ENCODE peak calls at places on chromosomes 7 and 10, in five cellular contexts. One of them, this sample, is unnamed.

GRCh38 chr7:112420236-112420945 is 29.9 kb upstream of the IFRD1 start:
- DNase-seq in gastrocnemius medialis: no peak
- DNase-seq in heart left ventricle: no peak
- DNase-seq in endodermal cell: no peak
- DNase-seq in GM23338: no peak
- DNase-seq in this sample: no peak

GRCh38 chr10:83654689-83655088 is 484.6 kb upstream of the GHITM start:
- DNase-seq in gastrocnemius medialis: no peak
- DNase-seq in heart left ventricle: no peak
- DNase-seq in endodermal cell: no peak
- DNase-seq in GM23338: no peak
- DNase-seq in this sample: no peak

GRCh38 chr10:60809157-60809556 is 30.9 kb downstream of the CDK1 start:
- DNase-seq in gastrocnemius medialis: no peak
- DNase-seq in heart left ventricle: no peak
- DNase-seq in endodermal cell: no peak
- DNase-seq in GM23338: no peak
- DNase-seq in this sample: no peak

GRCh38 chr7:7970113-7970619 is 1.6 kb downstream of the GLCCI1 start:
- DNase-seq in gastrocnemius medialis: no peak
- DNase-seq in heart left ventricle: no peak
- DNase-seq in endodermal cell: peak
- DNase-seq in GM23338: peak
- DNase-seq in this sample: no peak

GRCh38 chr7:26490631-26491624 is 199.3 kb downstream of the SNX10 start:
- DNase-seq in gastrocnemius medialis: peak
- DNase-seq in heart left ventricle: no peak
- DNase-seq in endodermal cell: no peak
- DNase-seq in GM23338: no peak
- DNase-seq in this sample: no peak

GRCh38 chr7:95180-95862 is 97.0 kb upstream of the FAM20C start:
- DNase-seq in gastrocnemius medialis: no peak
- DNase-seq in heart left ventricle: no peak
- DNase-seq in endodermal cell: no peak
- DNase-seq in GM23338: no peak
- DNase-seq in this sample: no peak

GRCh38 chr7:143415696-143416095 is 7.0 kb upstream of the EPHA1 start:
- DNase-seq in gastrocnemius medialis: no peak
- DNase-seq in heart left ventricle: no peak
- DNase-seq in endodermal cell: no peak
- DNase-seq in GM23338: no peak
- DNase-seq in this sample: no peak

GRCh38 chr7:149473251-149473650 is 12.4 kb upstream of the ZNF777 start:
- DNase-seq in gastrocnemius medialis: no peak
- DNase-seq in heart left ventricle: no peak
- DNase-seq in endodermal cell: no peak
- DNase-seq in GM23338: no peak
- DNase-seq in this sample: no peak

GRCh38 chr7:118245267-118246040 is 20.9 kb downstream of the ANKRD7 start:
- DNase-seq in gastrocnemius medialis: no peak
- DNase-seq in heart left ventricle: no peak
- DNase-seq in endodermal cell: no peak
- DNase-seq in GM23338: no peak
- DNase-seq in this sample: no peak

GRCh38 chr7:51328351-51328801 is 11.8 kb upstream of the COBL start:
- DNase-seq in gastrocnemius medialis: no peak
- DNase-seq in heart left ventricle: no peak
- DNase-seq in endodermal cell: peak
- DNase-seq in GM23338: no peak
- DNase-seq in this sample: no peak

GRCh38 chr10:78408671-78409472 is 375.2 kb downstream of the RPS24 start:
- DNase-seq in gastrocnemius medialis: peak
- DNase-seq in heart left ventricle: peak
- DNase-seq in endodermal cell: peak
- DNase-seq in GM23338: peak
- DNase-seq in this sample: peak

GRCh38 chr10:6513509-6513908 is 66.6 kb downstream of the PRKCQ start:
- DNase-seq in gastrocnemius medialis: no peak
- DNase-seq in heart left ventricle: no peak
- DNase-seq in endodermal cell: no peak
- DNase-seq in GM23338: no peak
- DNase-seq in this sample: no peak

GRCh38 chr10:44878704-44879530 is 32.2 kb upstream of the TMEM72 start:
- DNase-seq in gastrocnemius medialis: peak
- DNase-seq in heart left ventricle: peak
- DNase-seq in endodermal cell: peak
- DNase-seq in GM23338: peak
- DNase-seq in this sample: peak

GRCh38 chr10:66931340-66931948 is 5.6 kb downstream of the LRRTM3 start:
- DNase-seq in gastrocnemius medialis: no peak
- DNase-seq in heart left ventricle: no peak
- DNase-seq in endodermal cell: no peak
- DNase-seq in GM23338: peak
- DNase-seq in this sample: no peak

GRCh38 chr7:42489299-42489698 is 252.3 kb upstream of the GLI3 start:
- DNase-seq in gastrocnemius medialis: no peak
- DNase-seq in heart left ventricle: no peak
- DNase-seq in endodermal cell: no peak
- DNase-seq in GM23338: no peak
- DNase-seq in this sample: no peak

GRCh38 chr10:96502561-96503267 is 11.0 kb downstream of the TLL2 start:
- DNase-seq in gastrocnemius medialis: no peak
- DNase-seq in heart left ventricle: no peak
- DNase-seq in endodermal cell: no peak
- DNase-seq in GM23338: no peak
- DNase-seq in this sample: no peak

GRCh38 chr7:94382155-94382554 is 12.5 kb upstream of the COL1A2 start:
- DNase-seq in gastrocnemius medialis: no peak
- DNase-seq in heart left ventricle: no peak
- DNase-seq in endodermal cell: no peak
- DNase-seq in GM23338: no peak
- DNase-seq in this sample: no peak

GRCh38 chr7:157378390-157378789 is 41.6 kb downstream of the DNAJB6 start:
- DNase-seq in gastrocnemius medialis: no peak
- DNase-seq in heart left ventricle: no peak
- DNase-seq in endodermal cell: no peak
- DNase-seq in GM23338: no peak
- DNase-seq in this sample: no peak

GRCh38 chr7:141071260-141071854 is 2.5 kb upstream of the TMEM178B start:
- DNase-seq in gastrocnemius medialis: no peak
- DNase-seq in heart left ventricle: peak
- DNase-seq in endodermal cell: peak
- DNase-seq in GM23338: peak
- DNase-seq in this sample: no peak

GRCh38 chr7:40866601-40867000 is 731.8 kb downstream of the SUGCT start:
- DNase-seq in gastrocnemius medialis: no peak
- DNase-seq in heart left ventricle: no peak
- DNase-seq in endodermal cell: peak
- DNase-seq in GM23338: peak
- DNase-seq in this sample: no peak

GRCh38 chr10:74432841-74433594 is 282.0 kb downstream of the ADK start:
- DNase-seq in gastrocnemius medialis: no peak
- DNase-seq in heart left ventricle: no peak
- DNase-seq in endodermal cell: no peak
- DNase-seq in GM23338: no peak
- DNase-seq in this sample: no peak

GRCh38 chr7:112173214-112173905 is 32.8 kb downstream of the DOCK4 start:
- DNase-seq in gastrocnemius medialis: no peak
- DNase-seq in heart left ventricle: no peak
- DNase-seq in endodermal cell: no peak
- DNase-seq in GM23338: no peak
- DNase-seq in this sample: no peak

GRCh38 chr10:103278862-103279298 is 1.9 kb downstream of the INA start:
- DNase-seq in gastrocnemius medialis: no peak
- DNase-seq in heart left ventricle: peak
- DNase-seq in endodermal cell: peak
- DNase-seq in GM23338: peak
- DNase-seq in this sample: no peak

GRCh38 chr10:132370426-132371340 is 26.3 kb upstream of the PWWP2B start:
- DNase-seq in gastrocnemius medialis: no peak
- DNase-seq in heart left ventricle: no peak
- DNase-seq in endodermal cell: no peak
- DNase-seq in GM23338: no peak
- DNase-seq in this sample: no peak
- H3K27ac ChIP-seq in gastrocnemius medialis: no peak
- H3K27ac ChIP-seq in heart left ventricle: no peak
- H3K27ac ChIP-seq in endodermal cell: no peak
- H3K27ac ChIP-seq in GM23338: no peak
- H3K27ac ChIP-seq in this sample: no peak

GRCh38 chr10:20855398-20856038 is 41.6 kb downstream of the NEBL start:
- DNase-seq in gastrocnemius medialis: no peak
- DNase-seq in heart left ventricle: no peak
- DNase-seq in endodermal cell: no peak
- DNase-seq in GM23338: peak
- DNase-seq in this sample: no peak
- TF ChIP-seq CTCF in gastrocnemius medialis: no peak
- TF ChIP-seq CTCF in heart left ventricle: peak
- TF ChIP-seq CTCF in endodermal cell: peak
- TF ChIP-seq CTCF in GM23338: peak
- TF ChIP-seq CTCF in this sample: no peak

DNA sequence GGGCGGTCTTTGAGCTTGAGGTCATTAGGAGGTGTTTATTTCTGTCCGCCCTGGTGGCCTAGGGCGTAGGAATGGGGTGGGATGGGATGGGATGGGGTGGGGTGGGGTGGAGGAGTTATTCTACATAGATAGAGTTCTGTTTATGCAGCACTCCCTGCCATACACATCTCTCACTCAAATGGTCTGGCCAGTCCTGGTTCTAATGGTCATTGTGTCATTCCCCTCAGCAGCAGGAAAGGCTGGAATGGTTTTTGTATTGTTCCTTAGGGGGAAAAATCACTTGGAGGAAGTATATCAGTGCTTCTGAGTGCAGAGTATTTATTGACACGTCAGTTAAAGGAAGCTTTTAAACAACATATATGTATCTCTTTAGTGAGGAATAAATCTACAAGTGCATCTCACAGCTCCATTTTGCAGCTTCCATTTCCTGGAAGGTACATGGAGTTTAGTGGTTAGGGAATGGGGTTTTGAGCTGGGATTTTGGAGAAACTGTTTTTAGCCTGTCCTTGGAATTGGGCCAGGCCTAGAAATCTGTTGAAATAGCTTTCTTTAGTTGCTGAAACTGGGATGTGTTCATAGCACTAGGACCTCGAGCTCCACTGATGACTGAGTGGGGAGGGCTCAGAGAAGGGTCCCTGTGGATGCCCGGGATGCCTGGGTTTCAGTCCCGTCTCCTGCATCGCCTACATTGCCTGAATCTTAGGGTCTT is 8.3 kb downstream of the TSPAN14 start:
- DNase-seq in gastrocnemius medialis: peak
- DNase-seq in heart left ventricle: no peak
- DNase-seq in endodermal cell: no peak
- DNase-seq in GM23338: no peak
- DNase-seq in this sample: no peak
- H3K4me3 ChIP-seq in gastrocnemius medialis: peak
- H3K4me3 ChIP-seq in heart left ventricle: peak
- H3K4me3 ChIP-seq in endodermal cell: no peak
- H3K4me3 ChIP-seq in GM23338: no peak
- H3K4me3 ChIP-seq in this sample: peak

DNA sequence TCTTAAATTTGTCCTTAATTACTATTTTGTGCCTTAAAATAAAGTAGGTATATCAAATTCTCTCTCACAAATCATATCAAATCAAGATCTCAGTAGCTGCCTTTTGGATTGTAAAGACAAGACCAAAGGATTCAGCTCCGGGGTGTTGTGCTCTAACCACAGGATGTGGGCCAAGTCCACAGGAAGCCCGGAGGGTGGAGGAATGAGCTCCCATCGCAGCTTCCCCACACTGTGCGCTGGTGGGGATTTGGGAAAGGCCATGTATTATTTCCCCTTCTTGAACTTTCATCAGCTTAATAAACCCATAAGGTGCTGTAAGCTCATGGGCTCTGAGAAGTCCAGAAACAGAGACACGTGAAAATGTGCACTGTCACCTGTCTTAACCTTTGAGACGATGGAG is 241.6 kb upstream of the TCERG1L start:
- DNase-seq in gastrocnemius medialis: no peak
- DNase-seq in heart left ventricle: no peak
- DNase-seq in endodermal cell: no peak
- DNase-seq in GM23338: no peak
- DNase-seq in this sample: no peak
- H3K27ac ChIP-seq in gastrocnemius medialis: no peak
- H3K27ac ChIP-seq in heart left ventricle: no peak
- H3K27ac ChIP-seq in endodermal cell: no peak
- H3K27ac ChIP-seq in GM23338: no peak
- H3K27ac ChIP-seq in this sample: no peak

GRCh38 chr10:90286406-90286805 is 571.4 kb downstream of the HTR7 start:
- DNase-seq in gastrocnemius medialis: no peak
- DNase-seq in heart left ventricle: no peak
- DNase-seq in endodermal cell: no peak
- DNase-seq in GM23338: no peak
- DNase-seq in this sample: no peak

GRCh38 chr10:90289037-90289436 is 568.8 kb downstream of the HTR7 start:
- DNase-seq in gastrocnemius medialis: no peak
- DNase-seq in heart left ventricle: no peak
- DNase-seq in endodermal cell: no peak
- DNase-seq in GM23338: no peak
- DNase-seq in this sample: no peak

GRCh38 chr10:90293629-90294028 is 564.2 kb downstream of the HTR7 start:
- DNase-seq in gastrocnemius medialis: no peak
- DNase-seq in heart left ventricle: no peak
- DNase-seq in endodermal cell: no peak
- DNase-seq in GM23338: no peak
- DNase-seq in this sample: no peak

GRCh38 chr10:90286941-90287340 is 570.9 kb downstream of the HTR7 start:
- DNase-seq in gastrocnemius medialis: no peak
- DNase-seq in heart left ventricle: no peak
- DNase-seq in endodermal cell: no peak
- DNase-seq in GM23338: no peak
- DNase-seq in this sample: no peak

DNA sequence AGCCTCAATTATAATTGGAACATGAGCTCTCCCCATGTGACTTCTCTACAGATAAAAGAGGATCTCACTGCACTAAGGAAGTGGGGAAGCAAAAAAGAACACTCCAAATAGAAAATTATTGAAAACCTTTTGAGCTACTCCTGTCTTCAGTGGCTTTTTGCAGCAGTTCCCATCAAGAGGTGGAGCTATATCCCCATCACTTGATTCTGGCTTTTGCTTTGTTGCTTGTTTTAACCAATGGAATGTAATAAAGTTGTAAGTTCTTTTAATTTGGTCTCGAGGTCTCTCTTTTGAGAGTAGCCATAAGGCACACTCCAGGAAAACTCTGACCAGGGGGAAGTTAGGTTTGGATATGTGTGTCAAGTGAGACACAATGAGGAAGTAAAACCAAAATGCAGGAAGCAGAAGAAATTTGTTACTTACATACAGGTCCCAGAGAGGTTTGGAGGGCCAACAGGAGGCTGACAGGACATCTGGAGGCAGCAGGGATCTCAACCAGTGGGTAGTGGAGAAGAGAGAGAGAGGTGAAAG is 569.4 kb downstream of the HTR7 start:
- DNase-seq in gastrocnemius medialis: no peak
- DNase-seq in heart left ventricle: no peak
- DNase-seq in endodermal cell: peak
- DNase-seq in GM23338: peak
- DNase-seq in this sample: no peak
- TF ChIP-seq CTCF in gastrocnemius medialis: no peak
- TF ChIP-seq CTCF in heart left ventricle: peak
- TF ChIP-seq CTCF in endodermal cell: peak
- TF ChIP-seq CTCF in GM23338: peak
- TF ChIP-seq CTCF in this sample: no peak